ENCODE peak calls at places on chromosome 22, in eight cellular contexts. E is brain microvascular endothelial cell, Z is osteoblast, T is tibial artery, D is Peyer's patch, N is lung, A is stomach, J is endothelial cell of umbilical vein. H is an unnamed sample.

GRCh38 chr22:29269230-29269604 is 1.1 kb downstream of the EWSR1 start:
- DNase-seq in E (no peak), Z (peak), T (no peak), D (peak), N (no peak), A (no peak), J (no peak), H (no peak)

GRCh38 chr22:49969751-49970527 is 9.4 kb downstream of the PIM3 start:
- DNase-seq in E (no peak), Z (peak), T (peak), D (peak), N (no peak), A (peak), J (no peak), H (no peak)

GRCh38 chr22:25130462-25130861 is 69.2 kb upstream of the CRYBB3 start:
- DNase-seq in E (no peak), Z (no peak), T (no peak), D (no peak), N (no peak), A (no peak), J (no peak), H (no peak)

GRCh38 chr22:18156878-18157713 is 7.1 kb downstream of the USP18 start:
- DNase-seq in E (peak), Z (peak), T (peak), D (peak), N (peak), A (peak), J (peak), H (peak)

GRCh38 chr22:19798825-19799224 is 38.2 kb downstream of the TBX1 start:
- DNase-seq in E (no peak), Z (no peak), T (no peak), D (no peak), N (no peak), A (no peak), J (no peak), H (no peak)

GRCh38 chr22:22818861-22819855 is 68.5 kb upstream of the IGLL5 start:
- DNase-seq in E (no peak), Z (no peak), T (no peak), D (peak), N (no peak), A (no peak), J (no peak), H (no peak)

GRCh38 chr22:29661355-29661754 is 57.9 kb downstream of the NF2 start:
- DNase-seq in E (no peak), Z (peak), T (no peak), D (no peak), N (no peak), A (no peak), J (peak), H (peak)

GRCh38 chr22:20054034-20054427 is 26.0 kb upstream of the DGCR8 start:
- DNase-seq in E (no peak), Z (peak), T (no peak), D (no peak), N (no peak), A (no peak), J (no peak), H (no peak)

GRCh38 chr22:44550666-44551491 is 52.8 kb upstream of the RTL6 start:
- DNase-seq in E (peak), Z (peak), T (no peak), D (peak), N (peak), A (peak), J (peak), H (peak)

GRCh38 chr22:35172452-35172851 is 84.8 kb upstream of the HMGXB4 start:
- DNase-seq in E (no peak), Z (no peak), T (no peak), D (no peak), N (no peak), A (no peak), J (no peak), H (no peak)

GRCh38 chr22:35219012-35219411 is 38.3 kb upstream of the HMGXB4 start:
- DNase-seq in E (peak), Z (peak), T (no peak), D (no peak), N (no peak), A (no peak), J (no peak), H (peak)

GRCh38 chr22:41123151-41123550 is 30.8 kb downstream of the EP300 start:
- DNase-seq in E (no peak), Z (no peak), T (no peak), D (no peak), N (no peak), A (no peak), J (peak), H (no peak)

GRCh38 chr22:24106385-24107381 is 74.6 kb upstream of the SUSD2 start:
- DNase-seq in E (no peak), Z (no peak), T (no peak), D (peak), N (no peak), A (no peak), J (peak), H (no peak)

GRCh38 chr22:42269407-42270177 is 861 bp downstream of the TCF20 start:
- DNase-seq in E (no peak), Z (peak), T (peak), D (peak), N (peak), A (peak), J (peak), H (no peak)

GRCh38 chr22:29071261-29072045 is 1.4 kb upstream of the KREMEN1 start:
- DNase-seq in E (no peak), Z (peak), T (no peak), D (no peak), N (no peak), A (peak), J (no peak), H (no peak)

GRCh38 chr22:20000246-20001081 is 16.2 kb downstream of the ARVCF start:
- DNase-seq in E (no peak), Z (peak), T (no peak), D (no peak), N (no peak), A (no peak), J (peak), H (no peak)

GRCh38 chr22:27576413-27576812 is 225.1 kb downstream of the MN1 start:
- DNase-seq in E (no peak), Z (no peak), T (no peak), D (no peak), N (no peak), A (no peak), J (peak), H (no peak)
- H3K4me3 ChIP-seq in E (no peak), Z (no peak), T (no peak), D (no peak), N (no peak), A (no peak), J (no peak), H (no peak)

DNA sequence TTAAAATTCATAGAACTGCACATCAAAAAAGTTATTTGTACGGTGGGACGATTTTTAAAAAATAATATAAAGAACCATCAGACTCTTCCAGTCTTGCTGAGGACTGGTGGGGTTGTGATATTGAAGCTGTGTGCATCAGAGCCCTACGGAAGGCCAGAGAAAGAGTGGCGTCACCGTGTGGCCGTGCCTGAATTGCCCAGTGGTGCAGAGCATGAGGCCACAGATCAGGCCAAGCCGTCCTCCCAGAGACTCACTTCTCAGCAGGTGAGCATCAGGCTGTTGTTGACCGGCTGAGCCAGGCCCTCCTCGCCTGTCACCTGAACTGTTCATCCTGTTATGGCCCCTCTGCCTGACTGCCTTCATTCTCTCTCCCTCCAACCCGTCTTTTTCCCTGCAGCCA is 1013.9 kb downstream of the TBC1D22A start:
- DNase-seq in E (no peak), Z (no peak), T (no peak), D (no peak), N (no peak), A (no peak), J (no peak), H (no peak)
- TF ChIP-seq CTCF in E (no peak), Z (no peak), T (no peak), D (no peak), N (no peak), A (no peak), J (no peak), H (no peak)

DNA sequence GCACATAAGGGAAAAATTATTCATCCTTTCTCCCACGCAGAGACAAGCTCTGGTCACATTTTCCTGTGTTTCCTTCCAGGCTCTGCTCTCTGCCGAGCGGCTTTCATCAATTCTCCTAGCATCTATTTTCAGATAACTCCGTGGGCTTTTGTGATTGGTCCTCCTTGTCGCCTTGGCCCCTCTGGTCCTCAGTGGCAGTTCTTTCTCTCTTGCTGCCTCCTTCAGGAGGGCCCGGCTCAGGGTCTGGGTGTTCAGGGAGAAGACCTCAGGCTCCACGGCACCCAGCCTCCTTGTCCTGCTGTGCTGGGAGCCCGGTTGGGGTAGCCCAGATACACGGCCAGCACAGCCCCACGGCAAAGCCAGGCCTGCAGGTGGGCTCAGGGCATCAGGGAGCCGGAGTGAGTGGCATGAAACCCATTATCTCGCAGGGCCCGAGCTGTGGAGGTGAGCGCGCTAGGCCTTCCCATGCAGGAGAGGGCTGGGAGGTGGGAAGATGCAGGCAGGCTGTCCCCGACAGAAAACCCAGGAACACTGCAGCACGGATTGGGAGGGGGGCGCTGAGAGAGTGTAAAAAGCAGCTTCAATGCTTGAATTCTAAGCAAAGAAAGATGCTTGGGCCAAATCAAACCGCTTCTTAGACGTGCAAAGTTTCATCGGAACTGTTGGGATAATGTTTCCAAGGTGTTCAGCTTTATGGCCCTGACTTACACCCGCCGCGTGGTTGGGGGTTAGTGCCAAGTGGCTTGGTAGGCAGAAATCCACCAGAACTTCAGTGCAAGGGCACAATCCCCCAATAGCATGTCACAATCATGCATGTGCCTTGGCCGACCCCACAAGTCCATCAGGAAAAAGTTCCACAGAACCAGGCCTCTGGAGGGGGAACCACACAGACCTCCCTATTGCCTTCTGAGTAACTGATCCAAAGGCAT is 81.9 kb upstream of the WNT7B start:
- DNase-seq in E (no peak), Z (peak), T (peak), D (no peak), N (no peak), A (peak), J (no peak), H (no peak)
- H3K4me3 ChIP-seq in E (no peak), Z (peak), T (peak), D (no peak), N (no peak), A (no peak), J (no peak), H (peak)

DNA sequence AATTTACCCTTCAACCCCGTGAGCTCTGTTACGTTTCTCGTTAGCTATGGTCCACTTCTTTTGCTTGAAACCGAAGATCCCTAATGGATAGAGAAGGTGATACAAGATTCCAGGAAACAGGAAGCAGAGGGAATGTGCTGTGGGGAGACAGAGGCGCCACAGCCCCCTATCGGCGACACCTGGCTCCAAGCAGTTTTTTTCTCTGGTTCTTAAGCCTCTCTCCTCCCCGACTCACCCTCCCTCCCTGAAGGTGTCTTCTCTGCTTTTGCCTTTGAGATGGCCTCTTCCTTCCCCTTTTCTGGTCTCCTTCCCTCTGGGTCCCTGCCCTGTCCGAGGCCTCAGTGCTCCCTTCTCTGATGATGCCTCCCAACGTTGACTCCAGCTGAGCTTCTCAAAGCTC is 14.2 kb upstream of the APOBEC3A start:
- DNase-seq in E (no peak), Z (no peak), T (no peak), D (no peak), N (no peak), A (peak), J (no peak), H (no peak)
- TF ChIP-seq CTCF in E (peak), Z (peak), T (no peak), D (no peak), N (no peak), A (no peak), J (no peak), H (no peak)

GRCh38 chr22:37325024-37325395 is 42.7 kb downstream of the CYTH4 start:
- DNase-seq in E (no peak), Z (peak), T (no peak), D (no peak), N (no peak), A (no peak), J (no peak), H (no peak)
- H3K4me3 ChIP-seq in E (peak), Z (no peak), T (no peak), D (no peak), N (no peak), A (peak), J (no peak), H (peak)